ENCODE peak calls at places on chromosomes 11 and 22, in eight cellular contexts. One of them, this sample, is unnamed.

GRCh38 chr11:66082936-66083698 is 13.0 kb downstream of the PACS1 start:
- DNase-seq in cardiac fibroblast: peak; percentile 46
- DNase-seq in hippocampal formation: no peak
- DNase-seq in natural killer cell treated with Interleukin-12 subunit alpha and Interleukin-12 subunit beta and Interleukin-15 and Interleukin-18, amount 100 ng/mL, for 72 hours: no peak
- DNase-seq in C1 segment of cervical spinal cord: no peak
- DNase-seq in pancreas: no peak
- DNase-seq in MV-4-11: no peak
- DNase-seq in Caco-2: no peak
- DNase-seq in this sample: no peak

GRCh38 chr11:19524171-19524671 is 188.4 kb upstream of the NAV2 start:
- DNase-seq in cardiac fibroblast: peak; percentile 29
- DNase-seq in hippocampal formation: peak; percentile 58
- DNase-seq in natural killer cell treated with Interleukin-12 subunit alpha and Interleukin-12 subunit beta and Interleukin-15 and Interleukin-18, amount 100 ng/mL, for 72 hours: no peak
- DNase-seq in C1 segment of cervical spinal cord: no peak
- DNase-seq in pancreas: peak; percentile 65
- DNase-seq in MV-4-11: no peak
- DNase-seq in Caco-2: peak; percentile 46
- DNase-seq in this sample: no peak

GRCh38 chr11:94938399-94939055 is 34.8 kb downstream of the CWC15 start:
- DNase-seq in cardiac fibroblast: peak; percentile 69
- DNase-seq in hippocampal formation: no peak
- DNase-seq in natural killer cell treated with Interleukin-12 subunit alpha and Interleukin-12 subunit beta and Interleukin-15 and Interleukin-18, amount 100 ng/mL, for 72 hours: no peak
- DNase-seq in C1 segment of cervical spinal cord: no peak
- DNase-seq in pancreas: no peak
- DNase-seq in MV-4-11: no peak
- DNase-seq in Caco-2: no peak
- DNase-seq in this sample: no peak

GRCh38 chr22:28607710-28608109 is 71.9 kb downstream of the TTC28 start:
- DNase-seq in cardiac fibroblast: no peak
- DNase-seq in hippocampal formation: no peak
- DNase-seq in natural killer cell treated with Interleukin-12 subunit alpha and Interleukin-12 subunit beta and Interleukin-15 and Interleukin-18, amount 100 ng/mL, for 72 hours: no peak
- DNase-seq in C1 segment of cervical spinal cord: no peak
- DNase-seq in pancreas: no peak
- DNase-seq in MV-4-11: peak; percentile 12
- DNase-seq in Caco-2: no peak
- DNase-seq in this sample: no peak

GRCh38 chr22:26285632-26286031 is 116.4 kb downstream of the SEZ6L start:
- DNase-seq in cardiac fibroblast: no peak
- DNase-seq in hippocampal formation: no peak
- DNase-seq in natural killer cell treated with Interleukin-12 subunit alpha and Interleukin-12 subunit beta and Interleukin-15 and Interleukin-18, amount 100 ng/mL, for 72 hours: no peak
- DNase-seq in C1 segment of cervical spinal cord: no peak
- DNase-seq in pancreas: no peak
- DNase-seq in MV-4-11: no peak
- DNase-seq in Caco-2: no peak
- DNase-seq in this sample: no peak

GRCh38 chr11:35617687-35618496 is at the start of gene FJX1:
- DNase-seq in cardiac fibroblast: peak; percentile 89
- DNase-seq in hippocampal formation: peak; percentile 56
- DNase-seq in natural killer cell treated with Interleukin-12 subunit alpha and Interleukin-12 subunit beta and Interleukin-15 and Interleukin-18, amount 100 ng/mL, for 72 hours: no peak
- DNase-seq in C1 segment of cervical spinal cord: peak; percentile 40
- DNase-seq in pancreas: peak; percentile 70
- DNase-seq in MV-4-11: peak; percentile 39
- DNase-seq in Caco-2: peak; percentile 71
- DNase-seq in this sample: peak; percentile 55

GRCh38 chr22:48045369-48045768 is 1282.9 kb downstream of the TBC1D22A start:
- DNase-seq in cardiac fibroblast: no peak
- DNase-seq in hippocampal formation: no peak
- DNase-seq in natural killer cell treated with Interleukin-12 subunit alpha and Interleukin-12 subunit beta and Interleukin-15 and Interleukin-18, amount 100 ng/mL, for 72 hours: no peak
- DNase-seq in C1 segment of cervical spinal cord: no peak
- DNase-seq in pancreas: no peak
- DNase-seq in MV-4-11: peak; percentile 80
- DNase-seq in Caco-2: no peak
- DNase-seq in this sample: no peak

GRCh38 chr11:127612602-127613001 is 612.0 kb upstream of the KIRREL3 start:
- DNase-seq in cardiac fibroblast: no peak
- DNase-seq in hippocampal formation: no peak
- DNase-seq in natural killer cell treated with Interleukin-12 subunit alpha and Interleukin-12 subunit beta and Interleukin-15 and Interleukin-18, amount 100 ng/mL, for 72 hours: no peak
- DNase-seq in C1 segment of cervical spinal cord: no peak
- DNase-seq in pancreas: no peak
- DNase-seq in MV-4-11: no peak
- DNase-seq in Caco-2: no peak
- DNase-seq in this sample: no peak

GRCh38 chr22:37401401-37401859 is 25.8 kb downstream of the ELFN2 start:
- DNase-seq in cardiac fibroblast: peak; percentile 79
- DNase-seq in hippocampal formation: no peak
- DNase-seq in natural killer cell treated with Interleukin-12 subunit alpha and Interleukin-12 subunit beta and Interleukin-15 and Interleukin-18, amount 100 ng/mL, for 72 hours: no peak
- DNase-seq in C1 segment of cervical spinal cord: no peak
- DNase-seq in pancreas: no peak
- DNase-seq in MV-4-11: no peak
- DNase-seq in Caco-2: no peak
- DNase-seq in this sample: peak; percentile 68

GRCh38 chr11:3042496-3043314 is 14.5 kb downstream of the CARS1 start:
- DNase-seq in cardiac fibroblast: no peak
- DNase-seq in hippocampal formation: no peak
- DNase-seq in natural killer cell treated with Interleukin-12 subunit alpha and Interleukin-12 subunit beta and Interleukin-15 and Interleukin-18, amount 100 ng/mL, for 72 hours: no peak
- DNase-seq in C1 segment of cervical spinal cord: no peak
- DNase-seq in pancreas: no peak
- DNase-seq in MV-4-11: no peak
- DNase-seq in Caco-2: no peak
- DNase-seq in this sample: no peak

GRCh38 chr11:109062445-109062844 is 359.5 kb upstream of the C11orf87 start:
- DNase-seq in cardiac fibroblast: peak; percentile 36
- DNase-seq in hippocampal formation: no peak
- DNase-seq in natural killer cell treated with Interleukin-12 subunit alpha and Interleukin-12 subunit beta and Interleukin-15 and Interleukin-18, amount 100 ng/mL, for 72 hours: no peak
- DNase-seq in C1 segment of cervical spinal cord: no peak
- DNase-seq in pancreas: no peak
- DNase-seq in MV-4-11: no peak
- DNase-seq in Caco-2: no peak
- DNase-seq in this sample: no peak

GRCh38 chr11:58498464-58498863 is 9.4 kb downstream of the OR5B21 start:
- DNase-seq in cardiac fibroblast: no peak
- DNase-seq in hippocampal formation: no peak
- DNase-seq in natural killer cell treated with Interleukin-12 subunit alpha and Interleukin-12 subunit beta and Interleukin-15 and Interleukin-18, amount 100 ng/mL, for 72 hours: no peak
- DNase-seq in C1 segment of cervical spinal cord: no peak
- DNase-seq in pancreas: no peak
- DNase-seq in MV-4-11: peak; percentile 85
- DNase-seq in Caco-2: no peak
- DNase-seq in this sample: no peak

GRCh38 chr11:80280737-80281136 is 839.9 kb upstream of the TENM4 start:
- DNase-seq in cardiac fibroblast: no peak
- DNase-seq in hippocampal formation: no peak
- DNase-seq in natural killer cell treated with Interleukin-12 subunit alpha and Interleukin-12 subunit beta and Interleukin-15 and Interleukin-18, amount 100 ng/mL, for 72 hours: no peak
- DNase-seq in C1 segment of cervical spinal cord: no peak
- DNase-seq in pancreas: no peak
- DNase-seq in MV-4-11: no peak
- DNase-seq in Caco-2: no peak
- DNase-seq in this sample: no peak

GRCh38 chr11:86888164-86888977 is 66.8 kb downstream of the FZD4 start:
- DNase-seq in cardiac fibroblast: peak; percentile 30
- DNase-seq in hippocampal formation: no peak
- DNase-seq in natural killer cell treated with Interleukin-12 subunit alpha and Interleukin-12 subunit beta and Interleukin-15 and Interleukin-18, amount 100 ng/mL, for 72 hours: no peak
- DNase-seq in C1 segment of cervical spinal cord: no peak
- DNase-seq in pancreas: no peak
- DNase-seq in MV-4-11: no peak
- DNase-seq in Caco-2: no peak
- DNase-seq in this sample: peak; percentile 4

GRCh38 chr22:35601743-35602633 is 15.1 kb downstream of the MB start:
- DNase-seq in cardiac fibroblast: peak; percentile 72
- DNase-seq in hippocampal formation: no peak
- DNase-seq in natural killer cell treated with Interleukin-12 subunit alpha and Interleukin-12 subunit beta and Interleukin-15 and Interleukin-18, amount 100 ng/mL, for 72 hours: no peak
- DNase-seq in C1 segment of cervical spinal cord: no peak
- DNase-seq in pancreas: no peak
- DNase-seq in MV-4-11: peak; percentile 96
- DNase-seq in Caco-2: no peak
- DNase-seq in this sample: no peak

GRCh38 chr11:77968337-77968736 is 26.1 kb downstream of the INTS4 start:
- DNase-seq in cardiac fibroblast: no peak
- DNase-seq in hippocampal formation: no peak
- DNase-seq in natural killer cell treated with Interleukin-12 subunit alpha and Interleukin-12 subunit beta and Interleukin-15 and Interleukin-18, amount 100 ng/mL, for 72 hours: no peak
- DNase-seq in C1 segment of cervical spinal cord: no peak
- DNase-seq in pancreas: no peak
- DNase-seq in MV-4-11: peak; percentile 42
- DNase-seq in Caco-2: no peak
- DNase-seq in this sample: no peak

GRCh38 chr11:63375434-63375833 is 5.8 kb downstream of the SLC22A9 start:
- DNase-seq in cardiac fibroblast: no peak
- DNase-seq in hippocampal formation: peak; percentile 0
- DNase-seq in natural killer cell treated with Interleukin-12 subunit alpha and Interleukin-12 subunit beta and Interleukin-15 and Interleukin-18, amount 100 ng/mL, for 72 hours: no peak
- DNase-seq in C1 segment of cervical spinal cord: no peak
- DNase-seq in pancreas: no peak
- DNase-seq in MV-4-11: peak; percentile 83
- DNase-seq in Caco-2: no peak
- DNase-seq in this sample: no peak

GRCh38 chr11:121018746-121019145 is 5.2 kb upstream of the TBCEL start:
- DNase-seq in cardiac fibroblast: no peak
- DNase-seq in hippocampal formation: no peak
- DNase-seq in natural killer cell treated with Interleukin-12 subunit alpha and Interleukin-12 subunit beta and Interleukin-15 and Interleukin-18, amount 100 ng/mL, for 72 hours: no peak
- DNase-seq in C1 segment of cervical spinal cord: no peak
- DNase-seq in pancreas: no peak
- DNase-seq in MV-4-11: no peak
- DNase-seq in Caco-2: no peak
- DNase-seq in this sample: no peak

GRCh38 chr11:37755526-37755925 is 1157.5 kb upstream of the RAG2 start:
- DNase-seq in cardiac fibroblast: no peak
- DNase-seq in hippocampal formation: no peak
- DNase-seq in natural killer cell treated with Interleukin-12 subunit alpha and Interleukin-12 subunit beta and Interleukin-15 and Interleukin-18, amount 100 ng/mL, for 72 hours: no peak
- DNase-seq in C1 segment of cervical spinal cord: no peak
- DNase-seq in pancreas: no peak
- DNase-seq in MV-4-11: no peak
- DNase-seq in Caco-2: no peak
- DNase-seq in this sample: no peak

GRCh38 chr11:11987503-11988022 is 20.9 kb downstream of the DKK3 start:
- DNase-seq in cardiac fibroblast: peak; percentile 55
- DNase-seq in hippocampal formation: no peak
- DNase-seq in natural killer cell treated with Interleukin-12 subunit alpha and Interleukin-12 subunit beta and Interleukin-15 and Interleukin-18, amount 100 ng/mL, for 72 hours: no peak
- DNase-seq in C1 segment of cervical spinal cord: no peak
- DNase-seq in pancreas: no peak
- DNase-seq in MV-4-11: no peak
- DNase-seq in Caco-2: no peak
- DNase-seq in this sample: no peak

GRCh38 chr11:93059074-93059957 is 89.9 kb downstream of the MTNR1B start:
- DNase-seq in cardiac fibroblast: peak; percentile 70
- DNase-seq in hippocampal formation: no peak
- DNase-seq in natural killer cell treated with Interleukin-12 subunit alpha and Interleukin-12 subunit beta and Interleukin-15 and Interleukin-18, amount 100 ng/mL, for 72 hours: no peak
- DNase-seq in C1 segment of cervical spinal cord: no peak
- DNase-seq in pancreas: no peak
- DNase-seq in MV-4-11: no peak
- DNase-seq in Caco-2: no peak
- DNase-seq in this sample: no peak

GRCh38 chr22:30943368-30943767 is 25.2 kb downstream of the MORC2 start:
- DNase-seq in cardiac fibroblast: no peak
- DNase-seq in hippocampal formation: no peak
- DNase-seq in natural killer cell treated with Interleukin-12 subunit alpha and Interleukin-12 subunit beta and Interleukin-15 and Interleukin-18, amount 100 ng/mL, for 72 hours: no peak
- DNase-seq in C1 segment of cervical spinal cord: no peak
- DNase-seq in pancreas: no peak
- DNase-seq in MV-4-11: peak; percentile 48
- DNase-seq in Caco-2: no peak
- DNase-seq in this sample: no peak